ENCODE peak calls at places on chromosomes 13 and 19, in nine cellular contexts. A, I, B, N, G, L, D, J and P are unnamed samples.

GRCh38 chr19:12749938-12750521 is 1.6 kb upstream of the BEST2 start:
- DNase-seq in A (no peak), D (no peak), G (no peak), B (no peak), N (no peak), I (no peak), L (peak), J (no peak), P (peak)

GRCh38 chr19:55857149-55857548 is 20.8 kb downstream of the NLRP4 start:
- DNase-seq in B (no peak), L (no peak), D (no peak), G (no peak), A (no peak), I (no peak), N (no peak), J (no peak), P (no peak)

GRCh38 chr13:68748038-68748437 is 1359.6 kb upstream of the ATXN8OS start:
- DNase-seq in B (no peak), N (no peak), L (no peak), A (no peak), D (no peak), G (no peak), J (no peak), I (no peak), P (no peak)

GRCh38 chr13:22235285-22235949 is 564.5 kb downstream of the FGF9 start:
- DNase-seq in J (no peak), N (peak), I (no peak), D (no peak), L (no peak), B (no peak), A (no peak), G (no peak), P (peak)

GRCh38 chr13:72379581-72379980 is 347.8 kb downstream of the MZT1 start:
- DNase-seq in A (no peak), J (no peak), L (peak), G (no peak), B (no peak), I (no peak), N (no peak), D (no peak), P (peak)

GRCh38 chr13:23867027-23867491 is 22.1 kb downstream of the MIPEP start:
- DNase-seq in G (no peak), I (no peak), D (peak), N (no peak), J (no peak), L (peak), B (peak), A (no peak), P (peak)

GRCh38 chr13:65460136-65460535 is 1770.0 kb downstream of the PCDH9 start:
- DNase-seq in J (no peak), B (peak), N (no peak), D (no peak), I (no peak), L (peak), G (no peak), A (no peak), P (no peak)

GRCh38 chr13:41352935-41353801 is 42.1 kb downstream of the NAA16 start:
- DNase-seq in N (no peak), D (peak), A (no peak), J (no peak), I (no peak), B (peak), L (peak), G (peak), P (peak)

GRCh38 chr19:33691736-33692135 is 70.0 kb downstream of the CHST8 start:
- DNase-seq in D (no peak), N (no peak), J (no peak), I (peak), L (no peak), G (no peak), A (no peak), B (no peak), P (no peak)

GRCh38 chr13:36919206-36919832 is 719 bp downstream of the SMAD9 start:
- DNase-seq in G (no peak), N (peak), A (peak), I (peak), D (peak), J (peak), L (peak), B (peak), P (no peak)

GRCh38 chr19:48637948-48638830 is 1.0 kb upstream of the DBP start:
- DNase-seq in B (peak), J (peak), G (peak), L (peak), D (peak), A (peak), I (no peak), N (peak), P (peak)

GRCh38 chr13:48125794-48126228 is 30.9 kb upstream of the MED4 start:
- DNase-seq in J (no peak), N (peak), A (no peak), L (peak), B (peak), D (peak), G (no peak), I (no peak), P (no peak)

GRCh38 chr19:33902802-33903488 is 106.3 kb downstream of the KCTD15 start:
- DNase-seq in B (no peak), N (no peak), D (no peak), G (no peak), J (no peak), L (no peak), A (peak), I (no peak), P (peak)

GRCh38 chr13:29131881-29132668 is 311.9 kb downstream of the MTUS2 start:
- DNase-seq in N (no peak), G (peak), L (no peak), A (no peak), B (no peak), D (no peak), I (no peak), J (no peak), P (no peak)

GRCh38 chr13:27170521-27171243 is 929 bp downstream of the USP12 start:
- DNase-seq in N (peak), L (peak), D (peak), G (no peak), I (peak), A (peak), B (no peak), J (peak), P (no peak)

GRCh38 chr13:27172495-27172842 is 858 bp upstream of the USP12 start:
- DNase-seq in B (peak), G (no peak), I (no peak), J (no peak), D (no peak), A (no peak), N (no peak), L (peak), P (no peak)

GRCh38 chr13:27171830-27172494 is 351 bp upstream of the USP12 start:
- DNase-seq in D (peak), A (peak), G (peak), J (peak), B (peak), I (peak), L (peak), N (peak), P (peak)

GRCh38 chr13:27170221-27170520 is 1.4 kb downstream of the USP12 start:
- DNase-seq in A (no peak), D (peak), B (peak), I (no peak), J (no peak), G (no peak), L (peak), N (no peak), P (peak)

GRCh38 chr13:27171244-27171829 is at the start of gene USP12:
- DNase-seq in A (no peak), L (no peak), N (no peak), J (peak), B (peak), I (no peak), G (peak), D (no peak), P (no peak)
- TF ChIP-seq CTCF in A (no peak), L (no peak), N (no peak), J (no peak), B (no peak), I (no peak), G (no peak), D (peak), P (peak)

GRCh38 chr19:3782330-3782729 is 3.9 kb downstream of the MATK start:
- DNase-seq in G (no peak), N (no peak), J (no peak), D (no peak), L (no peak), B (no peak), I (no peak), A (no peak), P (no peak)

GRCh38 chr19:3785464-3785937 is 680 bp downstream of the MATK start:
- DNase-seq in N (no peak), L (no peak), A (no peak), I (peak), D (no peak), J (no peak), B (no peak), G (no peak), P (no peak)

GRCh38 chr19:3784607-3785463 is 1.3 kb downstream of the MATK start:
- DNase-seq in N (no peak), G (no peak), L (no peak), D (no peak), B (no peak), I (peak), J (no peak), A (no peak), P (no peak)

GRCh38 chr19:3782903-3783302 is 3.3 kb downstream of the MATK start:
- DNase-seq in B (no peak), L (no peak), G (no peak), N (no peak), J (no peak), D (no peak), A (no peak), I (peak), P (no peak)

DNA sequence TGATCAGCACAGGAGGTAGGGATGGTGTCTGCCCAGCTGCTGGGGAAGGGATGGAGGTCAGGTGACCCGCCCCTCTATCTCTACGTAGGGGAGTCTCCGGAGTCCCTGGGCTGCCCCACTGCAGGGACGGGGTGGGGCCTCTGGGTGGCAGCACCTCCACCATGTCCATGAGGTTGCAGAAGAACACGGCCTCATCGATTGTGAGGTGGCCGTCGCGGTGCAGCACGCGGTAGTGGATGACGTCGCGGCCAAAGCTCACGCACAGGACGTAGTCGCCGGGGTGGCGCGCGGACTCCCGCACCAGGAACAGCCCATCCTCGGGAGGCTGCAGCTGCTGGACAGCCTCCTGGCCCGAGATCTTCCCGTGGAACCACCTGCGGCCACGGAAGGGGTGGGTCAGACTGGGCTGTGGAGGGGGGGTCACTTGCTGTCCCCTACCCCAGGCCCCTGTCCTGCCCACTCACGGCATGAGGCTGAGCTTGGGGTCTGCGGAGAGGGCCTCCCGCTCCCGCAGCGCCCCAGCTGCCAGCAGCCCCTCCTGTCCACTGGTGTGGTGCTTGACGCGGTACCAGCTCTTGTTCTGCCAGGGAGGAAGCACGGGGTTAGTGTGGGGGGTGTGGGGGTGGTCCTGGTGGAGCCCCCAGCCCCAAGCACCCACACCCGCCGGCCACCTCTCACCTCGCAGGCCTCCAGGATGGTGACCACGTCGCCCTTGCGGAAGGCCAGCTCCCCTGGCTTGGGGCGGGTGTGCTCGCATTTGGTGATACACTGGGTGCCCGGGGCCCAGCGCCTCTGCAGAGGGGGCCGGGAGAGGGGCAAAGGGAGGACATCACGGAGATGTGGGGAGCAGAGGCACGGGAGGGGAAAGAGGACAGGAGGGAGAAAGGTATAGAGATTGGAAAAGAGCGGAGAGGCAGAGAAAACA is 2.3 kb downstream of the MATK start:
- DNase-seq in A (no peak), L (no peak), D (no peak), N (no peak), I (peak), B (no peak), G (no peak), J (peak), P (no peak)
- TF ChIP-seq CTCF in A (no peak), L (peak), D (no peak), N (no peak), I (peak), B (no peak), G (no peak), J (peak), P (no peak)

DNA sequence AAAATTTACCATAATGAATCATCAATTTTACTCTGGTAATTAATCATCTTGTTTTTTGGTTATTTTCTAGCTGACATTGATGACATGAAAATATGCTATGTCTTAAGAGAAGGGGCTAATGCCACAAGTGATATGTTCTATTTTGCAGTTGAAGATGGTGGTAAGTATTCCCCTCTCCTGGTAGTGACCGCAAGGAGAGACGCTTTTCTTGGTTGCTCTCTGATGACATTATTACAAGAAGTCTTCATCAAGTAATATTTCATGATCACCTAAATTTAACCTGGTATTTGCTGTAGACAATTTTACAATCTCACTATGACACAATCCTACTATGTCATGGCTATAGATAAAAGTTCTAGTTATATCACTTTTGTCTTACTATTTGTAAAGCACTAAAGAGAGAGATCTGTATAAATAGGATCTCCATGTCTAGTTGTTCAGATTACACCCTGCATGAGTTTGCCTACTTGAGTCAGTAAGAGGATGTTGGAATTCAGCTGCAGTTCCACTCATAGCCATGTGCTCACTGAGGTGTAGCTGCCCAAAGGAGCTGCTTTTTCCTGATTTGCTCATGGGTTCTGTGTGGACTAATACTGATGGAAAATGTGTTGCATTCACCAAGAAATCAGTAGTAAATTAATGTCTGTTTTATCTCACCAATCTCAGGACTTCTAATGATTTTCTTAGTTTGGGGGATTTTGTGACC is 10.9 kb downstream of the FREM2 start:
- DNase-seq in B (no peak), L (peak), D (no peak), A (no peak), J (no peak), I (no peak), N (no peak), G (no peak), P (peak)
- TF ChIP-seq CTCF in B (no peak), L (no peak), D (no peak), A (no peak), J (no peak), I (no peak), N (no peak), G (no peak), P (no peak)

GRCh38 chr19:41341669-41342490 is 11.8 kb downstream of the TGFB1 start:
- DNase-seq in I (no peak), D (no peak), G (no peak), L (no peak), J (peak), A (peak), B (no peak), N (no peak), P (no peak)
- TF ChIP-seq CTCF in I (no peak), D (no peak), G (no peak), L (no peak), J (no peak), A (no peak), B (no peak), N (no peak), P (peak)

GRCh38 chr19:46374526-46375475 is 27.9 kb downstream of the PPP5C start:
- DNase-seq in A (no peak), D (no peak), I (peak), G (no peak), J (no peak), N (no peak), L (no peak), B (no peak), P (no peak)
- TF ChIP-seq CTCF in A (no peak), D (no peak), I (no peak), G (no peak), J (no peak), N (no peak), L (no peak), B (no peak), P (no peak)

DNA sequence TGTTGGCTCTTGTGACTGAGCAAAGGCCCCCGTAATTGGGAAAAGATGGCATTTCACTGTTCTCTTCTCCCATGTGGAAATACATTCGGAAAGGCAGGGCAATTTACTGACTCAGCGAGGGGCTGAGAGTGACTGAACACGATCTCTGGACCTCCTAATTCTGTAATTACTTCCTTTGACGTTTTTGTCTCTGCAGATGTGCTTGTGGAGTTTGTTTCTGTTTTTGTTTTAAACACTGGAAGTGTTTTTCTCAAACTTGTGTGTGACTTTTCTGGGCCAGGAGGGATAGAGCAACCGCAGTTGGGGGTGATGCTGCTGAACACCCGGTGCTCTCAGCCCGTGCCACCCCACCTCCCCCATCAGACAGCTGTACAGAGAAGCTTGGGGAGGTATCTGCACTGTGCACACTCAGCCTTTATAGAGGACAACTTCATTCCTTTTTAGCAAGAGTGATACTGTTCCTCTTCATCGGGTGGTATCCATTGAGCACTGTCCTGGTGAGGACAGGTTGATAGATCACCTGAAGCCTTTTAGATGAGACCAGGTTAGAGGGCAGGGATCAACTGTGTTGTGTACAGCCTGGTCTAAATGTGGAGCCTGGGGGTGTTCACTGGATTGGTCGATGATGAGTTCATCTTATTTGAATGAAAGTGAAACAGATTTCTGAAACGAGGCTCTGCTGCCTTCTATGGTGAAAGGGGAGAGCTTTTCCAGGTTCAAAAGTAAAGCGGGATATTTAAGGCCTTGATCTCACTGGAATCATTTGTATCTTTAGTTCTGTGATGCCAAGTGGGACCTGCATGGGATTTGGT is 117.4 kb downstream of the ESD start:
- DNase-seq in N (no peak), B (peak), D (peak), L (peak), A (no peak), G (peak), I (no peak), J (no peak), P (no peak)
- TF ChIP-seq CTCF in N (no peak), B (peak), D (peak), L (peak), A (no peak), G (peak), I (no peak), J (no peak), P (no peak)

GRCh38 chr19:15418588-15419412 is at the start of gene AKAP8L:
- DNase-seq in I (peak), L (peak), B (peak), D (peak), G (peak), N (peak), J (peak), A (peak), P (peak)
- TF ChIP-seq CTCF in I (peak), L (peak), B (peak), D (peak), G (peak), N (peak), J (no peak), A (peak), P (peak)

GRCh38 chr19:1651061-1651547 is 1.3 kb downstream of the TCF3 start:
- DNase-seq in G (peak), D (peak), A (peak), I (peak), N (no peak), J (peak), B (peak), L (peak), P (no peak)

GRCh38 chr19:1650627-1651009 is 1.8 kb downstream of the TCF3 start:
- DNase-seq in I (peak), B (no peak), J (peak), D (peak), L (peak), N (no peak), G (peak), A (no peak), P (no peak)

GRCh38 chr19:1653300-1653628 is 849 bp upstream of the TCF3 start:
- DNase-seq in A (no peak), L (no peak), N (no peak), G (no peak), J (no peak), B (no peak), I (no peak), D (no peak), P (no peak)

GRCh38 chr19:1652471-1653299 is at the start of gene TCF3:
- DNase-seq in A (peak), J (peak), B (peak), L (peak), I (peak), G (peak), N (peak), D (peak), P (peak)

GRCh38 chr19:1651548-1652394 is 644 bp downstream of the TCF3 start:
- DNase-seq in N (no peak), L (peak), B (peak), I (peak), G (peak), J (no peak), A (peak), D (peak), P (no peak)
- TF ChIP-seq CTCF in N (no peak), L (no peak), B (no peak), I (no peak), G (no peak), J (no peak), A (no peak), D (no peak), P (no peak)

DNA sequence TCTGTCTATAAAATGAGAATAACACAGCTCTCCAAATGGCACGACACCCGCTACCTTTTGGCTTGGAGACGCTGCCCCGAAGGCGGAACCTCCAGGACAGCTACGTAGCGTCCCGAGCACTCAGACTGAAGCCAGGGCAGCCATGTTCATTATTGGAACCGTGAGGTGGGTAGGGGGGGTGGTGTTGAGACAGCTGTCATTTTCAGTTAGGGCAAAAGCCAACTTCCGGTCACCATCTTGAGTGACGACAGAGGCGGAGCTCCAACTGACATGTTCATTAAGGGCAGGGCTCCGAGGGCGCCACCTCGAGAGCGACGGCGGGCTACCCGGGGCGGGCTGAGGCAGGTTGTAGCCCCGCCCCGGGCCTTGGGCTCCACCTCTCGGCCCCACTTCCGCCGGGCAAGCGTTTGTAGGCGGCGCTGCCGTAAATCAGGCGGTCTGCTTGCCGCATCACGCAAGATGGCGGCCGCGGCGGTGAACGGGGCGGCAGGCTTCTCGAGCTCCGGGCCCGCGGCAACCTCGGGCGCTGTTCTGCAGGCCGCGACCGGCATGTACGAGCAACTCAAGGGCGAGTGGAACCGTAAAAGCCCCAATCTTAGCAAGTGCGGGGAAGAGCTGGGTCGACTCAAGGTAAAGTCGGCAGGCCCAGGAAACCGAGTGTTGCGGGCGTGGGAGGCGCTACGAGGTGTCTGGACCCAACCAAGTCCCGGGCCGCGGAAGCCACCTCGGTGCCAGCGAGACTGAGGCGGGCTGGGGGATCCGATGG is at the start of gene PSMD8:
- DNase-seq in B (peak), I (peak), A (peak), G (peak), N (peak), J (peak), D (peak), L (peak), P (peak)
- TF ChIP-seq CTCF in B (no peak), I (peak), A (no peak), G (peak), N (no peak), J (no peak), D (peak), L (no peak), P (peak)